ENCODE peak calls at places on chromosomes 5 and 9, in seven cellular contexts. O is spleen, G is HCT116, Q is adrenal gland, P is transverse colon, N is right lobe of liver, E is lower leg skin. H is an unnamed sample.
A peak's percentile ranks its signal among the peaks of the same experiment; 100 is the strongest.

GRCh38 chr9:21711504-21711903 is 90.9 kb upstream of the MTAP start:
- DNase-seq in G (peak; percentile 80), Q (no peak), O (no peak), E (no peak), P (no peak), N (no peak), H (no peak)

GRCh38 chr5:125198270-125198974 is 452.0 kb upstream of the ZNF608 start:
- DNase-seq in P (peak; percentile 74), Q (peak; percentile 72), G (no peak), N (peak; percentile 58), O (no peak), E (peak; percentile 91), H (peak; percentile 77)

GRCh38 chr5:67886761-67887160 is 328.8 kb upstream of the PIK3R1 start:
- DNase-seq in O (no peak), G (no peak), N (no peak), E (no peak), Q (no peak), P (no peak), H (no peak)

GRCh38 chr5:32522429-32523143 is 62.8 kb upstream of the SUB1 start:
- DNase-seq in N (no peak), G (no peak), E (peak; percentile 83), P (peak; percentile 21), Q (no peak), O (peak; percentile 78), H (peak; percentile 34)

GRCh38 chr5:83964235-83964634 is 243.6 kb upstream of the HAPLN1 start:
- DNase-seq in N (no peak), G (no peak), P (no peak), E (no peak), Q (no peak), O (no peak), H (no peak)

GRCh38 chr9:97557606-97558095 is 56.2 kb downstream of the TMOD1 start:
- DNase-seq in G (no peak), O (peak; percentile 64), N (peak; percentile 80), Q (peak; percentile 76), P (peak; percentile 44), E (peak; percentile 93), H (peak; percentile 97)

GRCh38 chr5:139150359-139150999 is 47.7 kb downstream of the SIL1 start:
- DNase-seq in P (no peak), N (no peak), O (no peak), Q (no peak), E (peak; percentile 57), G (no peak), H (no peak)

GRCh38 chr5:60945760-60946253 is 802 bp downstream of the NDUFAF2 start:
- DNase-seq in E (peak; percentile 85), O (no peak), Q (peak; percentile 35), N (no peak), P (no peak), G (no peak), H (peak; percentile 15)

GRCh38 chr5:29697786-29698414 is 1495.6 kb upstream of the CDH6 start:
- DNase-seq in G (no peak), P (no peak), Q (no peak), N (no peak), O (no peak), E (no peak), H (no peak)

GRCh38 chr5:38921174-38921573 is 75.4 kb downstream of the OSMR start:
- DNase-seq in Q (no peak), N (no peak), G (no peak), O (no peak), P (no peak), E (no peak), H (no peak)

GRCh38 chr5:67241326-67241725 is 44.7 kb upstream of the CD180 start:
- DNase-seq in Q (no peak), E (no peak), N (no peak), O (no peak), P (no peak), G (no peak), H (no peak)

GRCh38 chr9:14710804-14711203 is 11.7 kb downstream of the CER1 start:
- DNase-seq in N (no peak), E (no peak), Q (no peak), O (no peak), P (no peak), G (no peak), H (no peak)

GRCh38 chr5:54995168-54995567 is 9.8 kb upstream of the ESM1 start:
- DNase-seq in O (no peak), Q (no peak), E (no peak), P (no peak), N (no peak), G (no peak), H (no peak)

GRCh38 chr9:137838576-137838975 is 39.0 kb upstream of the CACNA1B start:
- DNase-seq in P (no peak), G (no peak), O (no peak), E (no peak), Q (no peak), N (no peak), H (no peak)

GRCh38 chr9:129886226-129887174 is 51.2 kb downstream of the USP20 start:
- DNase-seq in Q (no peak), N (no peak), G (no peak), P (peak; percentile 52), E (no peak), O (peak; percentile 83), H (no peak)

GRCh38 chr5:37722236-37723146 is 117.3 kb downstream of the GDNF start:
- DNase-seq in O (no peak), P (no peak), G (peak; percentile 40), E (no peak), Q (no peak), N (no peak), H (no peak)

GRCh38 chr9:112969730-112970129 is 42.3 kb downstream of the ZNF883 start:
- DNase-seq in O (no peak), G (no peak), E (no peak), N (no peak), Q (no peak), P (no peak), H (no peak)

GRCh38 chr9:112970939-112971338 is 41.1 kb downstream of the ZNF883 start:
- DNase-seq in O (no peak), E (no peak), P (no peak), Q (no peak), G (no peak), N (no peak), H (no peak)

DNA sequence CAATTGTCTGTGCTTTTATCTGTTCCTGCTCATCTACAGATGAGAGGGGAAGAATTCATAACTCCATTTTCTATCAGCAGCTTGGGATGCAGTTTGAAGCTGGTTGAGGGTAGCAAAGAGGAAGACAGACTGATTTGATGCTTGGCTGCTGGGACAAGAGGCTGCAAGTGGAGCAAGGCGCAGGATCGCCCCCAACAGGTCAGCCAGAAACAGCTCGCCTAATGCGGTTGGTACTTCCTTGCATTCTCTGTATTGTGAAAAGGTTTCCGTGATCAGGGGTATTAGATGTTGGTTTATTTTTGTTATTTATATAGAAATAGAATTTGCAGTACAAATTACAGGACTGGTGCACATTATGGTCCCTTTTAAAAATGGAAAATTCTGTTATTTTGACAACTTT is 40.6 kb downstream of the ZNF883 start:
- DNase-seq in G (peak; percentile 29), O (no peak), E (no peak), N (no peak), P (peak; percentile 9), Q (no peak), H (no peak)
- TF ChIP-seq CTCF in G (peak; percentile 31), O (no peak), E (no peak), N (no peak), P (no peak), Q (no peak), H (no peak)

GRCh38 chr9:72539824-72540347 is 18.5 kb downstream of the TMC1 start:
- DNase-seq in O (no peak), G (no peak), P (no peak), Q (no peak), E (no peak), N (no peak), H (no peak)
- TF ChIP-seq POLR2A in O (no peak), G (no peak), P (no peak), Q (no peak), E (no peak), N (no peak), H (no peak)

GRCh38 chr9:124266826-124267201 is 9.1 kb downstream of the NEK6 start:
- DNase-seq in N (no peak), Q (no peak), P (no peak), E (no peak), O (no peak), G (no peak), H (no peak)

GRCh38 chr9:124269556-124269955 is 11.8 kb downstream of the NEK6 start:
- DNase-seq in P (no peak), Q (no peak), N (no peak), E (no peak), G (no peak), O (no peak), H (no peak)

GRCh38 chr9:124268248-124268647 is 10.5 kb downstream of the NEK6 start:
- DNase-seq in G (no peak), O (no peak), P (no peak), Q (no peak), N (no peak), E (no peak), H (no peak)

GRCh38 chr9:124266139-124266825 is 8.5 kb downstream of the NEK6 start:
- DNase-seq in E (no peak), G (no peak), Q (no peak), N (no peak), O (no peak), P (no peak), H (no peak)

DNA sequence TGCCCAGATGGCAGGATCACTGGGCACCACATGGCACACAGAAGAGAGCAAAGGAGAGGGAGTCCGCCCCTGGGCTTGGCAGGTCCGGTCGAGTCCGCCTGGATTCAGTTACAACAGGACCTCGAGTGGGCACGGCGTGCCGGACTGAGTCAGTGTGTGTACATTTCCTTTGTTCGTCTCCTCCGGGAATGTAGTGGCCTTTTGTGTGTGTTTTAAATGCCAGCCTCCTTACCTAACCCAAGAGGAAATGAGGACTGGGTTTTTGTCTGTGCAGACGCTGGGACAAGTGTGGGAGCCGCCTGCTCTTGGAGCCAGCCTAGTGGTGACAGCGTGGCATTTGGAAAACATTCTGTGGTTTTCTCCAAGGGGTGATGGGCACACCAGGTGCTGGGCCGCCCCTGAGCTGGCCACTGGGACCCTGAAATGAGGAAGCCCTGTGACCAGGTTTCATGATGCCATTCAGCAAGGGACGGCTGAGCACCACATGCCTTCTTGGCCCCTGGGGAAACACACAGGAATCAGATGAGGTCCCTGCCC is 9.6 kb downstream of the NEK6 start:
- DNase-seq in N (peak; percentile 82), P (peak; percentile 73), O (peak; percentile 81), Q (no peak), E (peak; percentile 91), G (no peak), H (no peak)
- TF ChIP-seq CTCF in N (no peak), P (no peak), O (no peak), Q (no peak), E (no peak), G (no peak), H (no peak)

GRCh38 chr9:5629312-5630037 is 568 bp downstream of the RIC1 start:
- DNase-seq in G (no peak), N (peak; percentile 77), E (peak; percentile 93), P (peak; percentile 53), O (no peak), Q (peak; percentile 59), H (peak; percentile 28)
- TF ChIP-seq POLR2A in G (no peak), N (no peak), E (no peak), P (no peak), O (no peak), Q (no peak), H (no peak)

DNA sequence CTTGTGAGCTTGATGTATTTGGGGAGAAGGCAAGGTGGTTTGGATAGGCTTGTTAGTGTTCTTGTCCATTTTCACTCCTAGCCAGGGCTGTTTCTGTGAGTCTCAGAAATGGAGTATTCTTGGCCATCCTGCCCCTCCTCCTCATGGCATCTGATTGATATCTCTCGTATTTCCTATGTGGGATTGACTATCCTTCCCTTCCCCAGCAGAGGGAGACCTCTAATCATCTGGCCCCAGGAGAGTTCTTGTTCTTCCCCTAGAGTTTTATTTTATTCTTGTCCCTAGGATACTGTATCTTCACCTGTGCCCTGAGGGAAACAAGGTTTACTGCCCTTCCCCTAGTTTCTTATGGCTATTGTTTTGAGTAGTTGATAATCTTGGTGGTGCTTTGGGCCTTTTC is 114.4 kb downstream of the VPS13A start:
- DNase-seq in O (no peak), E (no peak), N (no peak), Q (no peak), G (peak; percentile 8), P (no peak), H (no peak)
- TF ChIP-seq CTCF in O (no peak), E (no peak), N (peak; percentile 26), Q (no peak), G (peak; percentile 21), P (no peak), H (no peak)

H was measured in tibial nerve.